ENCODE peak calls at places on chromosomes 12 and 14, in ten cellular contexts. D is NCI-H187; W is NCI-H1105 treated with DMSO at 0.1 percent for 48 hours; J is NCI-H1417; K is bronchial epithelial cell; B is stimulated activated CD4-positive, alpha-beta T cell treated with anti-CD3 and anti-CD28 coated beads, Interleukin-2, amount 100 ng/mL, for 48 hours; U is nephron progenitor cell; H is H54; P is PC-3; F is stimulated activated CD8-positive, alpha-beta memory T cell treated with anti-CD3 and anti-CD28 coated beads, Interleukin-4, amount 100 ng/mL, for 4 hours. R is an unnamed sample.

GRCh38 chr12:57116580-57117281 is 5.6 kb upstream of the STAT6 start:
- DNase-seq in H (no peak), P (no peak), J (no peak), K (no peak), B (no peak), U (no peak), D (no peak), W (no peak), F (no peak), R (no peak)

GRCh38 chr12:131209082-131210070 is 255.7 kb downstream of the ADGRD1 start:
- DNase-seq in J (no peak), W (no peak), D (no peak), B (no peak), F (no peak), K (no peak), P (no peak), U (no peak), H (no peak), R (no peak)

GRCh38 chr12:62466018-62466595 is 519 bp upstream of the MON2 start:
- DNase-seq in H (no peak), P (peak; percentile 44), B (peak; percentile 7), D (no peak), J (peak; percentile 43), F (no peak), W (no peak), U (peak; percentile 32), K (peak; percentile 33), R (peak; percentile 58)

GRCh38 chr14:54177861-54178591 is 218.8 kb upstream of the CDKN3 start:
- DNase-seq in H (no peak), K (no peak), J (no peak), P (peak; percentile 57), W (peak; percentile 47), D (no peak), B (no peak), F (no peak), U (peak; percentile 17), R (peak; percentile 81)

GRCh38 chr12:128606040-128606439 is 217.7 kb downstream of the SLC15A4 start:
- DNase-seq in P (no peak), F (no peak), U (no peak), J (no peak), K (no peak), H (no peak), B (no peak), W (no peak), D (no peak), R (peak; percentile 30)

GRCh38 chr12:57239587-57240068 is 10.1 kb downstream of the SHMT2 start:
- DNase-seq in W (peak; percentile 32), F (no peak), H (no peak), K (no peak), J (peak; percentile 60), B (no peak), U (no peak), D (no peak), P (no peak), R (peak; percentile 86)

GRCh38 chr14:80901813-80902212 is 39.7 kb downstream of the CEP128 start:
- DNase-seq in J (no peak), U (no peak), F (no peak), P (no peak), W (no peak), K (no peak), B (no peak), H (no peak), D (no peak), R (no peak)

GRCh38 chr12:46794593-46795190 is 31.1 kb downstream of the SLC38A4 start:
- DNase-seq in K (no peak), P (no peak), H (no peak), F (no peak), U (no peak), B (no peak), D (no peak), J (no peak), W (no peak), R (no peak)

GRCh38 chr12:118061876-118062791 is 1.2 kb upstream of the WSB2 start:
- DNase-seq in W (peak; percentile 74), U (peak; percentile 35), K (peak; percentile 42), P (peak; percentile 73), D (peak; percentile 53), B (no peak), F (no peak), H (peak; percentile 90), J (peak; percentile 67), R (peak; percentile 59)

GRCh38 chr14:104429291-104429861 is 150.2 kb upstream of the C14orf180 start:
- DNase-seq in F (no peak), H (no peak), B (no peak), W (no peak), J (no peak), D (no peak), P (no peak), K (no peak), U (no peak), R (peak; percentile 91)

GRCh38 chr12:30805959-30806358 is 51.2 kb upstream of the CAPRIN2 start:
- DNase-seq in U (no peak), K (peak; percentile 44), J (no peak), F (no peak), P (peak; percentile 48), D (no peak), H (no peak), W (no peak), B (no peak), R (peak; percentile 99)

GRCh38 chr12:70644836-70645235 is 7.6 kb upstream of the PTPRB start:
- DNase-seq in K (peak; percentile 12), F (no peak), J (no peak), U (no peak), P (peak; percentile 63), B (no peak), W (no peak), H (no peak), D (no peak), R (no peak)

GRCh38 chr14:76394569-76394968 is 18.6 kb downstream of the ESRRB start:
- DNase-seq in J (no peak), P (no peak), B (no peak), H (no peak), U (no peak), D (no peak), K (no peak), W (no peak), F (no peak), R (no peak)

GRCh38 chr14:92473261-92473946 is 40.2 kb upstream of the RIN3 start:
- DNase-seq in H (no peak), U (no peak), P (no peak), J (no peak), B (no peak), F (no peak), K (no peak), W (no peak), D (no peak), R (no peak)

GRCh38 chr12:13376627-13377373 is 180.3 kb downstream of the EMP1 start:
- DNase-seq in W (no peak), F (no peak), H (no peak), D (no peak), K (peak; percentile 83), J (no peak), U (no peak), P (peak; percentile 81), B (no peak), R (no peak)

GRCh38 chr14:68784298-68784910 is 8.5 kb downstream of the ZFP36L1 start:
- DNase-seq in H (no peak), B (no peak), J (no peak), U (no peak), F (no peak), K (peak; percentile 56), W (no peak), P (peak; percentile 50), D (no peak), R (peak; percentile 31)

GRCh38 chr12:113064395-113065125 is 8.0 kb downstream of the DTX1 start:
- DNase-seq in P (no peak), J (no peak), K (no peak), U (no peak), W (no peak), D (no peak), H (no peak), B (no peak), F (no peak), R (no peak)

GRCh38 chr12:89070603-89071002 is 281.7 kb downstream of the DUSP6 start:
- DNase-seq in F (no peak), W (no peak), B (no peak), D (no peak), H (no peak), U (no peak), J (no peak), K (peak; percentile 43), P (peak; percentile 22), R (no peak)